ENCODE peak calls at places on chromosome 11, in eight cellular contexts. C is activated gamma-delta T cell treated with anti-CD3 and anti-CD28 coated beads, Interleukin-2, amount 50 U/mL, for 16 hours; W is stimulated activated CD4-positive, alpha-beta T cell treated with anti-CD3 and anti-CD28 coated beads, Interleukin-1b, Interleukin-23, amount 100 ng/mL, for 24 hours; V is germinal center; U is AG08395; L is chondrocyte; M is small intestine; G is HTR-8/SVneo. F is an unnamed sample.

GRCh38 chr11:36383200-36383599 is 87.1 kb downstream of the PRR5L start:
- DNase-seq in M (no peak), V (no peak), U (no peak), C (no peak), L (no peak), G (no peak), W (no peak), F (no peak)

GRCh38 chr11:13038366-13038765 is 29.2 kb downstream of the RASSF10 start:
- DNase-seq in W (no peak), V (no peak), M (no peak), G (no peak), C (no peak), U (no peak), L (no peak), F (no peak)

GRCh38 chr11:133968300-133968699 is 11.5 kb upstream of the IGSF9B start:
- DNase-seq in W (no peak), V (no peak), G (no peak), M (no peak), U (no peak), L (no peak), C (no peak), F (no peak)

GRCh38 chr11:1557168-1557884 is 14.7 kb downstream of the DUSP8 start:
- DNase-seq in V (no peak), L (no peak), C (no peak), G (no peak), M (no peak), U (no peak), W (no peak), F (no peak)

GRCh38 chr11:27902981-27903624 is 202.8 kb upstream of the BDNF start:
- DNase-seq in C (no peak), U (peak), M (no peak), G (no peak), L (no peak), W (no peak), V (no peak), F (no peak)

GRCh38 chr11:10588904-10589303 is 20.4 kb upstream of the LYVE1 start:
- DNase-seq in M (no peak), V (no peak), U (no peak), L (no peak), G (no peak), W (no peak), C (no peak), F (no peak)

GRCh38 chr11:70739811-70740474 is 341.6 kb downstream of the CTTN start:
- DNase-seq in L (peak), V (no peak), G (no peak), M (no peak), W (no peak), C (no peak), U (no peak), F (no peak)

GRCh38 chr11:45927684-45928413 is 5.4 kb downstream of the LARGE2 start:
- DNase-seq in U (no peak), C (no peak), L (no peak), M (no peak), V (no peak), W (no peak), G (no peak), F (no peak)

GRCh38 chr11:95055273-95055897 is 6.2 kb downstream of the KDM4F start:
- DNase-seq in G (no peak), C (no peak), V (no peak), U (no peak), M (no peak), W (no peak), L (no peak), F (no peak)

GRCh38 chr11:129249351-129249750 is 57.2 kb upstream of the ARHGAP32 start:
- DNase-seq in M (no peak), U (peak), V (no peak), C (no peak), G (no peak), W (no peak), L (no peak), F (no peak)

GRCh38 chr11:120985718-120986569 is 38.0 kb upstream of the TBCEL start:
- DNase-seq in C (peak), W (no peak), M (peak), U (peak), V (peak), G (peak), L (no peak), F (peak)

GRCh38 chr11:128848815-128849455 is 18.2 kb downstream of the KCNJ1 start:
- DNase-seq in M (peak), C (peak), U (peak), L (no peak), G (peak), W (peak), V (peak), F (no peak)

GRCh38 chr11:62664405-62665074 is 470 bp downstream of the C11orf98 start:
- DNase-seq in G (peak), U (no peak), M (peak), V (peak), C (no peak), W (no peak), L (no peak), F (peak)

GRCh38 chr11:3914807-3915206 is 59.3 kb downstream of the STIM1 start:
- DNase-seq in G (no peak), M (peak), C (no peak), L (no peak), W (no peak), U (no peak), V (no peak), F (no peak)

GRCh38 chr11:8095831-8096522 is 15.0 kb downstream of the TUB start:
- DNase-seq in C (no peak), V (no peak), W (no peak), L (no peak), U (no peak), G (no peak), M (no peak), F (no peak)

GRCh38 chr11:121145826-121146225 is 44.8 kb downstream of the TECTA start:
- DNase-seq in U (no peak), L (no peak), V (no peak), M (no peak), C (no peak), G (no peak), W (no peak), F (no peak)

GRCh38 chr11:131787119-131787518 is 416.7 kb downstream of the NTM start:
- DNase-seq in V (no peak), U (no peak), G (no peak), W (no peak), L (no peak), C (no peak), M (no peak), F (no peak)

GRCh38 chr11:37574361-37574760 is 976.3 kb upstream of the RAG2 start:
- DNase-seq in G (no peak), C (no peak), W (no peak), M (no peak), V (no peak), U (no peak), L (no peak), F (no peak)

GRCh38 chr11:120056301-120057027 is 81.4 kb downstream of the TRIM29 start:
- DNase-seq in G (no peak), M (no peak), V (no peak), L (no peak), U (no peak), C (no peak), W (no peak), F (no peak)